ENCODE peak calls at places on chromosomes 1 and 21, in five cellular contexts. H, N, Z, F and W are unnamed samples.

GRCh38 chr1:80882552-80882951 is 918.2 kb upstream of the ADGRL2 start:
- DNase-seq in F (no peak), H (no peak), N (peak), Z (no peak), W (no peak)

GRCh38 chr1:210207597-210208450 is 24.8 kb upstream of the SERTAD4 start:
- DNase-seq in F (no peak), H (no peak), Z (no peak), N (no peak), W (no peak)

GRCh38 chr1:30360281-30360680 is 363.1 kb downstream of the MATN1 start:
- DNase-seq in H (no peak), F (no peak), N (peak), Z (no peak), W (no peak)

GRCh38 chr1:17335821-17336718 is 28.1 kb downstream of the PADI4 start:
- DNase-seq in Z (peak), F (peak), N (peak), H (peak), W (peak)

GRCh38 chr21:38925923-38926322 is 120.2 kb downstream of the ETS2 start:
- DNase-seq in H (no peak), N (peak), F (peak), Z (no peak), W (no peak)

GRCh38 chr21:20698585-20698984 is 299.6 kb upstream of the NCAM2 start:
- DNase-seq in N (no peak), F (no peak), Z (no peak), H (no peak), W (no peak)

GRCh38 chr1:209157514-209158285 is 425.8 kb upstream of the CAMK1G start:
- DNase-seq in N (no peak), H (no peak), Z (no peak), F (no peak), W (no peak)

GRCh38 chr1:40948741-40949528 is 30.6 kb upstream of the CTPS1 start:
- DNase-seq in H (peak), F (peak), N (peak), Z (peak), W (peak)

GRCh38 chr1:16167331-16168143 is 11.7 kb upstream of the EPHA2 start:
- DNase-seq in N (no peak), Z (peak), H (peak), F (no peak), W (peak)

GRCh38 chr1:72202761-72203160 is 79.6 kb downstream of the NEGR1 start:
- DNase-seq in N (no peak), Z (no peak), F (no peak), H (no peak), W (no peak)

GRCh38 chr1:2342384-2343022 is 48.9 kb downstream of the MORN1 start:
- DNase-seq in H (no peak), F (no peak), N (no peak), Z (no peak), W (no peak)

GRCh38 chr1:172450524-172450885 is 6.6 kb upstream of the PIGC start:
- DNase-seq in F (no peak), Z (no peak), H (no peak), N (no peak), W (no peak)

GRCh38 chr21:35528109-35529042 is 479.3 kb upstream of the RUNX1 start:
- DNase-seq in F (peak), H (peak), N (no peak), Z (no peak), W (peak)

GRCh38 chr1:93874025-93874651 is 4.9 kb downstream of the DNTTIP2 start:
- DNase-seq in Z (no peak), F (no peak), H (no peak), N (no peak), W (no peak)

GRCh38 chr1:211944733-211945500 is 90.4 kb downstream of the INTS7 start:
- DNase-seq in N (peak), H (no peak), Z (no peak), F (no peak), W (no peak)

GRCh38 chr1:148355976-148356375 is 127.1 kb downstream of the PPIAL4G start:
- DNase-seq in Z (no peak), F (no peak), H (no peak), N (no peak), W (no peak)

GRCh38 chr1:36761073-36761472 is 273.2 kb downstream of the GRIK3 start:
- DNase-seq in N (no peak), Z (no peak), H (no peak), F (no peak), W (no peak)

GRCh38 chr1:81921851-81922462 is 121.2 kb downstream of the ADGRL2 start:
- DNase-seq in N (no peak), F (no peak), Z (no peak), H (no peak), W (no peak)

GRCh38 chr1:112735752-112736151 is 20.6 kb upstream of the PPM1J start:
- DNase-seq in Z (no peak), F (no peak), H (no peak), N (no peak), W (no peak)

GRCh38 chr1:9340172-9340854 is 47.6 kb downstream of the SPSB1 start:
- DNase-seq in N (no peak), Z (no peak), H (no peak), F (no peak), W (no peak)

GRCh38 chr1:15279576-15280230 is 32.7 kb downstream of the FHAD1 start:
- DNase-seq in Z (no peak), N (peak), F (no peak), H (no peak), W (no peak)

GRCh38 chr1:182634306-182635072 is 30.3 kb upstream of the RGS16 start:
- DNase-seq in F (no peak), Z (no peak), H (no peak), N (no peak), W (no peak)

GRCh38 chr1:55718758-55719671 is 503.9 kb upstream of the USP24 start:
- DNase-seq in F (no peak), N (peak), Z (no peak), H (no peak), W (no peak)

GRCh38 chr1:1621682-1622577 is 6.6 kb downstream of the MIB2 start:
- DNase-seq in N (no peak), H (no peak), Z (no peak), F (no peak), W (no peak)

GRCh38 chr1:218785928-218786327 is 387.8 kb upstream of the LYPLAL1 start:
- DNase-seq in F (peak), Z (no peak), H (no peak), N (peak), W (no peak)

GRCh38 chr1:220563564-220563963 is 35.6 kb downstream of the MARK1 start:
- DNase-seq in N (no peak), F (no peak), Z (no peak), H (no peak), W (no peak)

GRCh38 chr21:32411366-32412161 is 942 bp upstream of the EVA1C start:
- DNase-seq in H (peak), N (peak), F (peak), Z (no peak), W (no peak)

GRCh38 chr1:36652011-36652410 is 169.3 kb upstream of the CSF3R start:
- DNase-seq in F (no peak), Z (no peak), H (no peak), N (no peak), W (no peak)

GRCh38 chr21:39705849-39706248 is 39.1 kb upstream of the IGSF5 start:
- DNase-seq in F (no peak), Z (no peak), N (no peak), H (no peak), W (no peak)

GRCh38 chr1:218353656-218354055 is 8.5 kb downstream of the TGFB2 start:
- DNase-seq in N (no peak), F (no peak), Z (no peak), H (no peak), W (no peak)

GRCh38 chr21:42724226-42724920 is 71.0 kb downstream of the PDE9A start:
- DNase-seq in H (no peak), Z (no peak), N (peak), F (peak), W (no peak)

GRCh38 chr1:156675715-156676311 is 1.4 kb downstream of the NES start:
- DNase-seq in H (no peak), N (no peak), F (peak), Z (no peak), W (no peak)

GRCh38 chr1:156676820-156677615 is at the start of gene NES:
- DNase-seq in H (no peak), N (peak), F (peak), Z (no peak), W (no peak)

GRCh38 chr1:156676450-156676819 is 772 bp downstream of the NES start:
- DNase-seq in N (no peak), H (no peak), F (no peak), Z (no peak), W (no peak)

GRCh38 chr1:156680056-156680455 is 2.8 kb upstream of the NES start:
- DNase-seq in H (no peak), Z (no peak), F (no peak), N (no peak), W (no peak)

DNA sequence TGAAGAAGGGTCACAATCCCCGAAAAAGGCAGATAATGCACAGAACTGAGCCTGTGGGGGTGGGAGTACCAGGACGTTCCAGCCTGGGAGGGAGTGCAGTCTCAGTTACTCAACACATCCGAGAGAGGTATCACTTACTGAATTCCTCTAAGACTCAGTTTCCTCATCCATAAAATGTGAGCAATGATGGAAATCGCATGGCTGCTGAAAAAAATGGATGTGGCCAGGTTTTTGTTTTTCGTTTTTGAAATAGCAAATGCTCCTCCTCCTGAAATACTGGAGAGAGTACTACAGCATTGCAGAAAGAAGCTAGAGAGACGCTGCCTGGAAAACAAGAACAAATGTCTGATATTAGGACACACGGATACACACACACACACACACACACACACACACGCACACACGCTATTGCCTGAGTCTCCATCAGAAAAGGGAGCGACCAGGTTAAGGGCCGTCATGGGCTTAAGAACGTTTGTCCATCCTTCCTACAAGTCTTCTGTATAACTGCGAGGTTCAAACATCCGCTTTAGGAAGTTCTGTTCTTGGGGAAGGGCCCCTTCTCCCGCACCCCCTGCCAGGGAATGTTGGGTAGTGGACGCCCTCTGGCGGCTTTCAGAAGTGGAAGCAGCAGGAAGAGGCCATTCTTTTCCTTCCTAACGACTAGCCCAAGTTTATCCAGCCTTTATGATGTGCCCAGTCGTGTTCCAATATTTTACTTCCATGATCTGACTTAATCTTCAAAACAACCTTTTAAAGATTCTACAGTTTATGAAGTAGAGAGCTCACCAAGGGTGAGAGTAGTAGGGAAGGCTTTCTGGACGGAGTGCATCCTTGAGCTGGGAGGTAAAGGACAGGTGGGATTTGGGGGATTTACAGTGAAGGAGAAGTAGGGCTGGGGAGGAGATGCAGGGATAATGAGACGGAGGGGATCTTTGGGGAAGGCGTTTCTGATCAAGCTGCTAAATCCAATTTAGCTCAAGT is 699 bp upstream of the NES start:
- DNase-seq in F (peak), N (peak), Z (no peak), H (no peak), W (peak)
- TF ChIP-seq CTCF in F (peak), N (peak), Z (peak), H (peak), W (peak)

DNA sequence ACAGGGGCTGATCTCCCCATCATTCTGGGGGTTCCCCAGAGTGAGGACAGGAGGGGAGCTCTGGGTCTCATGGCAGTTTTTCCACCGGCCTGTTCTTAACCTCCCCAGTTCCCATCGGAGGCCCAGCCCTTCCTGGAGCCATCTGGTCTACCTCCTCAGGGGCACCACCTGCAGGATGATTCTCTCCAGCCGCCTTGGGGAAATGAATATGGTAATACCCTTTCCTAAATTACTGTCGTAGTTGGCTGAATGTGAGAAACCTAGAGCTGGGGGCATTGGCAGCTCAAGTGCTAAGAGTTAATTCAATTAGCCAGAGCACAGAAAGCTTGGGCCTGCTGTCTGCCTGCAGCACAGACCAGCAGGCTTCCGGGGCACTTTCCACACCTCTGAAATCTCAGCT is 64.9 kb downstream of the TAS1R2 start:
- DNase-seq in H (no peak), Z (no peak), N (no peak), F (no peak), W (no peak)
- TF ChIP-seq CTCF in H (no peak), Z (peak), N (no peak), F (no peak), W (no peak)

GRCh38 chr1:73803380-73803779 is 394.6 kb downstream of the LRRIQ3 start:
- DNase-seq in Z (no peak), F (no peak), N (no peak), H (no peak), W (no peak)

GRCh38 chr1:73801912-73802429 is 396.0 kb downstream of the LRRIQ3 start:
- DNase-seq in F (no peak), N (no peak), Z (no peak), H (no peak), W (no peak)

GRCh38 chr1:73804935-73805334 is 393.0 kb downstream of the LRRIQ3 start:
- DNase-seq in H (no peak), Z (no peak), N (no peak), F (no peak), W (no peak)

GRCh38 chr1:73800376-73800775 is 397.6 kb downstream of the LRRIQ3 start:
- DNase-seq in H (no peak), N (no peak), Z (no peak), F (no peak), W (no peak)
- TF ChIP-seq CTCF in H (no peak), N (no peak), Z (no peak), F (no peak), W (no peak)

GRCh38 chr1:181080543-181080942 is 8.0 kb upstream of the IER5 start:
- DNase-seq in H (no peak), F (no peak), Z (no peak), N (no peak), W (no peak)

GRCh38 chr1:181079920-181080319 is 8.6 kb upstream of the IER5 start:
- DNase-seq in N (no peak), Z (no peak), F (no peak), H (no peak), W (no peak)

GRCh38 chr1:181077576-181078242 is 10.8 kb upstream of the IER5 start:
- DNase-seq in N (no peak), Z (no peak), F (no peak), H (no peak), W (no peak)

GRCh38 chr1:181081399-181081798 is 7.1 kb upstream of the IER5 start:
- DNase-seq in N (no peak), H (no peak), Z (no peak), F (no peak), W (no peak)

GRCh38 chr1:181079382-181079781 is 9.1 kb upstream of the IER5 start:
- DNase-seq in F (no peak), Z (no peak), H (no peak), N (no peak), W (no peak)
- TF ChIP-seq CTCF in F (no peak), Z (no peak), H (no peak), N (no peak), W (no peak)

GRCh38 chr1:116806245-116806644 is 52.0 kb downstream of the CD2 start:
- DNase-seq in N (no peak), F (no peak), Z (no peak), H (peak), W (no peak)
- TF ChIP-seq CTCF in N (no peak), F (no peak), Z (no peak), H (no peak), W (no peak)

GRCh38 chr1:98988906-98989603 is 15.6 kb downstream of the PLPPR5 start:
- DNase-seq in F (no peak), Z (no peak), N (no peak), H (no peak), W (no peak)

GRCh38 chr1:98992844-98993243 is 11.8 kb downstream of the PLPPR5 start:
- DNase-seq in Z (no peak), N (no peak), H (no peak), F (no peak), W (no peak)

GRCh38 chr1:98985687-98986086 is 19.0 kb downstream of the PLPPR5 start:
- DNase-seq in Z (no peak), H (no peak), F (no peak), N (no peak), W (no peak)

DNA sequence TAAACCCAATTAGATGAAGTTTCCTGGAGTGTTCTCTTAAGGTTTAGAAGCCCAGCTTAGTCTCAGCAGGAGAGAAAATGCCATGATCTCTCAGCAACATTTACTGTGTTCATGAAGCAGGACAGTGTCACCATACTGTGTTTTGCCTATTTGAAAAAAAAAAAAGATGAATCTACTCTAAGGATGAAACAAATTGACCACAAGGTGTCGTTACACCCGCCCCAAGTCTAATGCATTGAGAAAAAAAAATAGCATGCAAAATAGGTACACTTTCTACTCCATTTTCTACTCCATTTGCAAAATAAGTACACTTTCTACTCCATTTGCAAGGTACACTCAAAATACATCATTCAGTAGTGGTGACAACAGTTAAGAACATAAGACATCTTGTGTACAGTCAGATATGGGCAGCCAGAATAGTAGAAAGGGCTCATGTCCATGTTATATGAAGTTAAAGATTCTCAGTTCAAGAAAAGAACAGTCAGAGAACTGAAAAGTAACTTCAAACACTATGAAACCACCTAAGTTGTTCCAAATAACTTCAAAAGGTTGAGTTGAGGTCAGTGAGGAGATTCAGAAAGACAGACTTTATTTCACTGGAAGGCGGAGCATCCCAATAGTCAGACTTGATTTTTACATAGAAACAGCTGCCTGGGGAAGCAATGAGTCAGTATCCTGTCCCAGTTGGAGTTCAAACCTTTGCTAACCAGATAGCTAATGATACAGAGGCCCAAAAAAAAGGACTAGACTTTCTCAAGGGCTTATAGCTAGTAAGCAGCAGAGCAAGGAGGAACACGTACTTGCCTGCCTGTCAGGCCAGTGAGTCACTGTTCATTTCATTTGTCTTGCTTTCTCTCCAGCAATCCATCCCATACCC is 13.3 kb downstream of the PLPPR5 start:
- DNase-seq in H (no peak), N (no peak), Z (no peak), F (no peak), W (no peak)
- TF ChIP-seq CTCF in H (no peak), N (no peak), Z (peak), F (no peak), W (peak)

DNA sequence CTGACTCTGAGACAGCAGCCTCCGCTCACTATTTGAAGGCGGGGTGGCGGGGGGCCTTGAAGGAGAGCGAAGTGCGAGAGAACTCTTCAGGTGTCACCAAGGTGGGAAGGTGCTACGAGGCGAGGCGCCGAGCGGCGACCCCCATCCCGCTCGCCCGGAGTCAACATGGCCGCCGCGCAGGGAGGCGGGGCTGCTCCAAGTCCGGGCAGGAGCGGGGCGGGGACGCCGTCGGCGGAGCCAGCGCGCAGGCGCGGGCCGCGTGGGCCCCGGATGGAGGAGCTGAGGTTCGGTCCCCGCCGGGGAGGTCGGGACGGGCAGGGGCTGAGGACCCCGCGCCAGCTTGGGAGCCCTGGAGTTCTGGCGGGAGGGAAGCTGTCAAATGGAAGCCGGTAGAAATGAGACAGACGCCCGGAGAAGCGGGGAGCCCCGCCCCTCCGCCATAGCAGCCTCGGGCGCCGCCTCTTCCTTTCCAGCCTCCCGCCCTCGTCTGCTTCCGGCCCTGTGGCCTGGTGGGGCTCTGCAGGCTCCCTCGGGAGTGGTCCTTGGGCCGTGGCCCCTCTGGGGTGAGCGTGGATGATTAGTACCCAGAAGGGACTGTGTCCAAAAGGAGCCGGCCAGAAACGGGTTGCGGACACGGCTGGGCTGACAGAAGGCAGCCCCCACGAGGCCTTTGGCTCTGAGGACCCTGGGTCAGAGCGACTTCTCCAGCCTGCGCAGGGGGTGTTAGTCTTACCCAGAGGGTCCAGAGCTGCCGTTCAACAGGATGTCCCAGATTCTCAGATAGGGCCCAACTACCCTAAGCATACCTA is at the start of gene PIGV:
- DNase-seq in N (peak), Z (peak), H (peak), F (peak), W (peak)
- TF ChIP-seq CTCF in N (no peak), Z (peak), H (no peak), F (peak), W (no peak)